ENCODE peak calls at places on chromosomes 7 and 10, in ten cellular contexts. N is GDM1; W is type B pancreatic cell; Y is AG04450; O is astrocyte; Q is hypothalamus; L is NAMALWA; K is stimulated activated CD8-positive, alpha-beta memory T cell treated with anti-CD3 and anti-CD28 coated beads, Interleukin-7, amount 100 ng/mL, for 4 hours; J is endothelial cell of umbilical vein; V is OCI-M1. E is an unnamed sample.

GRCh38 chr10:125263551-125263950 is 103.2 kb upstream of the CTBP2 start:
- DNase-seq in N (no peak), W (peak), Y (no peak), O (peak), Q (no peak), L (no peak), K (no peak), J (no peak), V (no peak), E (no peak)

GRCh38 chr10:69101451-69102095 is 13.7 kb downstream of the SRGN start:
- DNase-seq in N (peak), W (no peak), Y (no peak), O (peak), Q (no peak), L (no peak), K (no peak), J (peak), V (peak), E (no peak)

GRCh38 chr7:33722383-33723096 is 182.8 kb upstream of the BMPER start:
- DNase-seq in N (no peak), W (no peak), Y (no peak), O (peak), Q (peak), L (no peak), K (no peak), J (peak), V (no peak), E (no peak)

GRCh38 chr10:34739915-34740314 is 75.2 kb downstream of the PARD3 start:
- DNase-seq in N (no peak), W (no peak), Y (peak), O (peak), Q (no peak), L (no peak), K (no peak), J (peak), V (no peak), E (no peak)

GRCh38 chr7:27647052-27647451 is 15.6 kb downstream of the HIBADH start:
- DNase-seq in N (no peak), W (no peak), Y (peak), O (peak), Q (no peak), L (no peak), K (no peak), J (no peak), V (no peak), E (no peak)

GRCh38 chr7:43584200-43584586 is 1.3 kb downstream of the STK17A start:
- DNase-seq in N (peak), W (no peak), Y (no peak), O (peak), Q (no peak), L (peak), K (no peak), J (peak), V (peak), E (no peak)

GRCh38 chr7:127365957-127366315 is 26.6 kb downstream of the ZNF800 start:
- DNase-seq in N (no peak), W (no peak), Y (no peak), O (no peak), Q (no peak), L (no peak), K (no peak), J (no peak), V (no peak), E (no peak)

GRCh38 chr7:50856821-50857220 is 74.1 kb upstream of the GRB10 start:
- DNase-seq in N (no peak), W (no peak), Y (no peak), O (peak), Q (no peak), L (no peak), K (no peak), J (no peak), V (no peak), E (no peak)

GRCh38 chr7:158140538-158141220 is 446.9 kb downstream of the PTPRN2 start:
- DNase-seq in N (no peak), W (no peak), Y (no peak), O (no peak), Q (no peak), L (no peak), K (no peak), J (no peak), V (no peak), E (no peak)

GRCh38 chr10:122341141-122341810 is 33.2 kb upstream of the PLEKHA1 start:
- DNase-seq in N (no peak), W (no peak), Y (no peak), O (peak), Q (no peak), L (no peak), K (no peak), J (no peak), V (no peak), E (no peak)

GRCh38 chr10:31372439-31372838 is 53.4 kb downstream of the ZEB1 start:
- DNase-seq in N (no peak), W (no peak), Y (no peak), O (no peak), Q (no peak), L (no peak), K (no peak), J (no peak), V (no peak), E (no peak)

GRCh38 chr7:154578351-154578750 is 424.6 kb downstream of the PAXIP1 start:
- DNase-seq in N (no peak), W (no peak), Y (no peak), O (peak), Q (no peak), L (no peak), K (no peak), J (no peak), V (no peak), E (no peak)

GRCh38 chr10:43781480-43782361 is 133.0 kb upstream of the ZNF32 start:
- DNase-seq in N (no peak), W (no peak), Y (no peak), O (peak), Q (no peak), L (no peak), K (no peak), J (no peak), V (peak), E (no peak)

GRCh38 chr7:80722596-80723141 is 84.2 kb downstream of the CD36 start:
- DNase-seq in N (no peak), W (no peak), Y (peak), O (peak), Q (no peak), L (no peak), K (no peak), J (peak), V (no peak), E (no peak)

GRCh38 chr7:2474813-2475677 is 1.2 kb downstream of the GRIFIN start:
- DNase-seq in N (no peak), W (no peak), Y (no peak), O (no peak), Q (no peak), L (no peak), K (no peak), J (no peak), V (no peak), E (no peak)

GRCh38 chr10:99845837-99846382 is 63.5 kb downstream of the ABCC2 start:
- DNase-seq in N (peak), W (peak), Y (peak), O (peak), Q (peak), L (peak), K (peak), J (peak), V (peak), E (peak)

GRCh38 chr7:39217752-39218151 is 240.0 kb downstream of the POU6F2 start:
- DNase-seq in N (no peak), W (no peak), Y (no peak), O (no peak), Q (no peak), L (no peak), K (no peak), J (no peak), V (no peak), E (no peak)

E was measured in GM13976.